ENCODE peak calls at places on chromosome 11, in six cellular contexts. One of them, this sample, is unnamed.
A peak's percentile ranks its signal among the peaks of the same experiment; 100 is the strongest.

GRCh38 chr11:15186146-15186545 is 71.4 kb downstream of the INSC start:
- DNase-seq in NCI-H2029 treated with DMSO at 0.1 percent for 48 hours: no peak
- DNase-seq in RPMI7951: no peak
- DNase-seq in anterior cingulate cortex: no peak
- DNase-seq in activated T-cell treated with anti-CD3 and anti-CD28 coated beads, Interleukin-2, amount 50 U/mL, for 72 hours: no peak
- DNase-seq in hypothalamus: no peak
- DNase-seq in this sample: no peak

GRCh38 chr11:75422248-75423231 is 10.5 kb downstream of the KLHL35 start:
- DNase-seq in activated T-cell treated with anti-CD3 and anti-CD28 coated beads, Interleukin-2, amount 50 U/mL, for 72 hours: no peak
- DNase-seq in hypothalamus: no peak
- DNase-seq in NCI-H2029 treated with DMSO at 0.1 percent for 48 hours: peak; percentile 85
- DNase-seq in anterior cingulate cortex: no peak
- DNase-seq in RPMI7951: no peak
- DNase-seq in this sample: no peak

GRCh38 chr11:74681686-74682651 is 49.3 kb downstream of the CHRDL2 start:
- DNase-seq in RPMI7951: peak; percentile 51
- DNase-seq in NCI-H2029 treated with DMSO at 0.1 percent for 48 hours: peak; percentile 43
- DNase-seq in hypothalamus: no peak
- DNase-seq in anterior cingulate cortex: peak; percentile 11
- DNase-seq in activated T-cell treated with anti-CD3 and anti-CD28 coated beads, Interleukin-2, amount 50 U/mL, for 72 hours: no peak
- DNase-seq in this sample: peak; percentile 37

GRCh38 chr11:117520201-117520600 is 192.5 kb downstream of the CEP164 start:
- DNase-seq in RPMI7951: no peak
- DNase-seq in anterior cingulate cortex: no peak
- DNase-seq in hypothalamus: no peak
- DNase-seq in NCI-H2029 treated with DMSO at 0.1 percent for 48 hours: no peak
- DNase-seq in activated T-cell treated with anti-CD3 and anti-CD28 coated beads, Interleukin-2, amount 50 U/mL, for 72 hours: no peak
- DNase-seq in this sample: no peak

GRCh38 chr11:107710301-107710700 is 1.6 kb downstream of the SLN start:
- DNase-seq in hypothalamus: no peak
- DNase-seq in anterior cingulate cortex: no peak
- DNase-seq in activated T-cell treated with anti-CD3 and anti-CD28 coated beads, Interleukin-2, amount 50 U/mL, for 72 hours: no peak
- DNase-seq in NCI-H2029 treated with DMSO at 0.1 percent for 48 hours: no peak
- DNase-seq in RPMI7951: no peak
- DNase-seq in this sample: no peak

GRCh38 chr11:90288207-90288821 is 65.5 kb upstream of the CHORDC1 start:
- DNase-seq in anterior cingulate cortex: no peak
- DNase-seq in RPMI7951: peak; percentile 15
- DNase-seq in hypothalamus: no peak
- DNase-seq in NCI-H2029 treated with DMSO at 0.1 percent for 48 hours: peak; percentile 23
- DNase-seq in activated T-cell treated with anti-CD3 and anti-CD28 coated beads, Interleukin-2, amount 50 U/mL, for 72 hours: no peak
- DNase-seq in this sample: peak; percentile 37

GRCh38 chr11:1546077-1546535 is 26.0 kb downstream of the DUSP8 start:
- DNase-seq in anterior cingulate cortex: no peak
- DNase-seq in activated T-cell treated with anti-CD3 and anti-CD28 coated beads, Interleukin-2, amount 50 U/mL, for 72 hours: no peak
- DNase-seq in RPMI7951: no peak
- DNase-seq in NCI-H2029 treated with DMSO at 0.1 percent for 48 hours: no peak
- DNase-seq in hypothalamus: no peak
- DNase-seq in this sample: no peak

GRCh38 chr11:60777572-60777971 is 7.6 kb upstream of the MS4A10 start:
- DNase-seq in activated T-cell treated with anti-CD3 and anti-CD28 coated beads, Interleukin-2, amount 50 U/mL, for 72 hours: no peak
- DNase-seq in RPMI7951: peak; percentile 67
- DNase-seq in hypothalamus: no peak
- DNase-seq in NCI-H2029 treated with DMSO at 0.1 percent for 48 hours: no peak
- DNase-seq in anterior cingulate cortex: no peak
- DNase-seq in this sample: no peak